ENCODE peak calls at places on chromosomes 5 and 9, in six cellular contexts. E is NCI-H748 treated with DMSO at 0.1 percent for 48 hours, O is neural progenitor cell, A is hepatic stellate cell, N is thoracic aorta, C is GM06990. G is an unnamed sample.

GRCh38 chr5:95697781-95698681 is 15.2 kb upstream of the SPATA9 start:
- DNase-seq in N (no peak), C (no peak), O (no peak), E (no peak), A (no peak), G (no peak)

GRCh38 chr5:135391123-135391868 is 7.7 kb downstream of the MACROH2A1 start:
- DNase-seq in O (peak), A (peak), C (no peak), E (no peak), N (no peak), G (no peak)

GRCh38 chr5:114010362-114010761 is 351.5 kb upstream of the KCNN2 start:
- DNase-seq in A (no peak), O (no peak), E (no peak), N (no peak), C (no peak), G (no peak)

GRCh38 chr5:120507826-120508463 is 43.8 kb downstream of the PRR16 start:
- DNase-seq in N (no peak), E (no peak), O (no peak), C (no peak), A (no peak), G (no peak)

GRCh38 chr9:116134981-116135380 is 18.6 kb upstream of the PAPPA start:
- DNase-seq in C (no peak), O (no peak), N (no peak), A (no peak), E (no peak), G (no peak)

GRCh38 chr5:133450311-133450710 is 162.0 kb downstream of the FSTL4 start:
- DNase-seq in A (no peak), O (no peak), N (no peak), C (no peak), E (no peak), G (no peak)

GRCh38 chr5:123265551-123265950 is 157.7 kb downstream of the CEP120 start:
- DNase-seq in C (no peak), N (no peak), A (no peak), O (no peak), E (no peak), G (no peak)

GRCh38 chr5:67306997-67307580 is 110.5 kb upstream of the CD180 start:
- DNase-seq in N (no peak), C (no peak), A (no peak), E (no peak), O (peak), G (no peak)

GRCh38 chr5:148193202-148193601 is 9.6 kb upstream of the SPINK6 start:
- DNase-seq in C (no peak), A (no peak), E (no peak), O (no peak), N (no peak), G (no peak)

GRCh38 chr5:80960531-80961375 is 590 bp downstream of the RASGRF2 start:
- DNase-seq in O (peak), N (no peak), E (no peak), C (peak), A (no peak), G (peak)